ENCODE peak calls at places on chromosomes 2 and 18, in four cellular contexts. Y, N, M and T are unnamed samples.

GRCh38 chr2:68857446-68857845 is 13.8 kb downstream of the BMP10 start:
- DNase-seq in Y (no peak), N (no peak), M (no peak), T (no peak)

GRCh38 chr2:133836220-133836619 is 268.0 kb upstream of the NCKAP5 start:
- DNase-seq in Y (no peak), N (no peak), M (no peak), T (no peak)

GRCh38 chr2:102304711-102305591 is 6.4 kb upstream of the IL1RL1 start:
- DNase-seq in Y (no peak), N (no peak), M (no peak), T (no peak)

GRCh38 chr2:54565551-54565950 is 109.4 kb downstream of the SPTBN1 start:
- DNase-seq in Y (no peak), N (no peak), M (no peak), T (no peak)

GRCh38 chr2:8761529-8762164 is 75.8 kb downstream of the KIDINS220 start:
- DNase-seq in Y (no peak), N (peak; percentile 12), M (peak; percentile 48), T (peak; percentile 44)

GRCh38 chr2:224175538-224175937 is 136.5 kb upstream of the SERPINE2 start:
- DNase-seq in Y (no peak), N (no peak), M (no peak), T (no peak)

GRCh38 chr2:241568738-241569137 is 10.2 kb downstream of the BOK start:
- DNase-seq in Y (no peak), N (no peak), M (no peak), T (no peak)

GRCh38 chr2:1867141-1867540 is 122.8 kb upstream of the PXDN start:
- DNase-seq in Y (no peak), N (no peak), M (no peak), T (no peak)

GRCh38 chr2:216888907-216889622 is 29.2 kb upstream of the TNP1 start:
- DNase-seq in Y (no peak), N (no peak), M (no peak), T (no peak)

GRCh38 chr2:157264099-157264498 is 6.6 kb downstream of the GALNT5 start:
- DNase-seq in Y (no peak), N (no peak), M (peak; percentile 7), T (no peak)

GRCh38 chr2:656676-657075 is 20.5 kb downstream of the TMEM18 start:
- DNase-seq in Y (no peak), N (peak; percentile 91), M (no peak), T (no peak)

GRCh38 chr2:189022492-189022891 is 48.3 kb downstream of the COL3A1 start:
- DNase-seq in Y (no peak), N (no peak), M (peak; percentile 86), T (peak; percentile 45)

GRCh38 chr2:86787701-86788100 is 3.0 kb downstream of the CD8A start:
- DNase-seq in Y (no peak), N (no peak), M (no peak), T (no peak)

GRCh38 chr2:225033440-225034390 is 8.6 kb downstream of the DOCK10 start:
- DNase-seq in Y (no peak), N (no peak), M (no peak), T (no peak)

GRCh38 chr2:119231975-119232665 is 8.5 kb downstream of the STEAP3 start:
- DNase-seq in Y (no peak), N (no peak), M (no peak), T (peak; percentile 15)

GRCh38 chr2:10188211-10188610 is 65.7 kb downstream of the RRM2 start:
- DNase-seq in Y (no peak), N (peak; percentile 9), M (peak; percentile 33), T (peak; percentile 33)

GRCh38 chr2:177549171-177549570 is 156.6 kb downstream of the AGPS start:
- DNase-seq in Y (no peak), N (no peak), M (no peak), T (peak; percentile 15)

GRCh38 chr2:228917195-228917594 is 353.9 kb downstream of the PID1 start:
- DNase-seq in Y (no peak), N (no peak), M (peak; percentile 31), T (peak; percentile 93)

GRCh38 chr2:233940376-233941276 is 23.5 kb downstream of the TRPM8 start:
- DNase-seq in Y (no peak), N (no peak), M (no peak), T (no peak)

GRCh38 chr2:10022041-10022421 is 21.3 kb upstream of the KLF11 start:
- DNase-seq in Y (no peak), N (no peak), M (no peak), T (no peak)

GRCh38 chr2:105790467-105791118 is 45.9 kb downstream of the NCK2 start:
- DNase-seq in Y (no peak), N (no peak), M (no peak), T (no peak)

GRCh38 chr2:85436836-85437487 is 18.4 kb downstream of the SH2D6 start:
- DNase-seq in Y (no peak), N (no peak), M (peak; percentile 36), T (no peak)

GRCh38 chr18:7945882-7946281 is 378.8 kb downstream of the PTPRM start:
- DNase-seq in Y (no peak), N (no peak), M (peak; percentile 99), T (peak; percentile 97)

GRCh38 chr18:77876319-77876865 is 626.7 kb downstream of the GALR1 start:
- DNase-seq in Y (no peak), N (no peak), M (no peak), T (no peak)

GRCh38 chr2:18722101-18722500 is 132.7 kb upstream of the NT5C1B start:
- DNase-seq in Y (no peak), N (no peak), M (no peak), T (no peak)

GRCh38 chr2:45946023-45946422 is 294.5 kb downstream of the PRKCE start:
- DNase-seq in Y (no peak), N (no peak), M (peak; percentile 74), T (peak; percentile 99)

GRCh38 chr2:234251326-234252271 is 201.1 kb downstream of the SPP2 start:
- DNase-seq in Y (no peak), N (no peak), M (peak; percentile 98), T (peak; percentile 97)

GRCh38 chr18:79530821-79531220 is 135.1 kb downstream of the NFATC1 start:
- DNase-seq in Y (no peak), N (no peak), M (no peak), T (no peak)

GRCh38 chr2:101026923-101027469 is 24.9 kb downstream of the RPL31 start:
- DNase-seq in Y (no peak), N (no peak), M (no peak), T (no peak)